ENCODE peak calls at places on chromosomes 16 and 17, in seven cellular contexts. X is amygdala, T is AG04450, J is activated T-cell treated with anti-CD3 and anti-CD28 coated beads for 48 hours, Q is gastrocnemius medialis, R is ELR, V is iris pigment epithelial cell. Z is an unnamed sample.

GRCh38 chr17:49515196-49515770 is 20.2 kb downstream of the NGFR start:
- DNase-seq in Q (peak; percentile 92), R (peak; percentile 83), T (peak; percentile 89), V (peak; percentile 95), X (peak; percentile 53), J (no peak), Z (peak; percentile 38)

GRCh38 chr17:77501751-77502625 is 361.2 kb downstream of the SEC14L1 start:
- DNase-seq in Q (peak; percentile 12), V (no peak), J (no peak), T (no peak), X (no peak), R (no peak), Z (no peak)

GRCh38 chr16:50290856-50291255 is 24.5 kb downstream of the ADCY7 start:
- DNase-seq in J (no peak), R (no peak), V (no peak), X (no peak), T (no peak), Q (no peak), Z (no peak)

GRCh38 chr17:1186923-1187771 is 7.4 kb upstream of the ABR start:
- DNase-seq in X (peak; percentile 58), J (peak; percentile 75), T (peak; percentile 79), Q (peak; percentile 76), V (peak; percentile 83), R (peak; percentile 86), Z (no peak)

GRCh38 chr16:14399397-14400284 is 230.4 kb downstream of the PARN start:
- DNase-seq in T (no peak), Q (peak; percentile 89), R (peak; percentile 56), X (no peak), V (peak; percentile 72), J (no peak), Z (no peak)

GRCh38 chr16:73771676-73772075 is 524.9 kb upstream of the PSMD7 start:
- DNase-seq in J (no peak), R (no peak), V (no peak), T (no peak), Q (no peak), X (no peak), Z (no peak)

GRCh38 chr16:24452724-24453123 is 86.6 kb upstream of the RBBP6 start:
- DNase-seq in Q (no peak), X (no peak), T (no peak), J (no peak), R (no peak), V (no peak), Z (no peak)

GRCh38 chr17:78947235-78948153 is 22.3 kb upstream of the TIMP2 start:
- DNase-seq in T (no peak), R (no peak), Q (no peak), J (no peak), V (no peak), X (no peak), Z (no peak)

GRCh38 chr17:1484586-1485310 is 7.7 kb downstream of the MYO1C start:
- DNase-seq in Q (peak; percentile 56), X (no peak), R (peak; percentile 61), J (no peak), T (no peak), V (peak; percentile 54), Z (no peak)

GRCh38 chr17:50318551-50319310 is 27.2 kb upstream of the XYLT2 start:
- DNase-seq in Q (no peak), T (no peak), V (no peak), R (no peak), J (no peak), X (no peak), Z (no peak)

GRCh38 chr16:11407047-11407982 is 62.1 kb downstream of the RMI2 start:
- DNase-seq in X (no peak), T (peak; percentile 39), R (peak; percentile 71), J (peak; percentile 51), V (peak; percentile 77), Q (peak; percentile 49), Z (peak; percentile 65)

GRCh38 chr17:81020767-81021497 is 14.0 kb upstream of the BAIAP2 start:
- DNase-seq in T (no peak), Q (peak; percentile 61), V (no peak), X (no peak), R (no peak), J (no peak), Z (no peak)

GRCh38 chr17:75758131-75758905 is 6.7 kb downstream of the GALK1 start:
- DNase-seq in R (peak; percentile 49), V (peak; percentile 24), Q (no peak), X (no peak), T (no peak), J (no peak), Z (no peak)

GRCh38 chr16:27761816-27762215 is 211.9 kb downstream of the KATNIP start:
- DNase-seq in T (no peak), R (no peak), X (no peak), V (peak; percentile 29), Q (no peak), J (no peak), Z (no peak)

GRCh38 chr17:9696279-9697044 is 51.1 kb downstream of the USP43 start:
- DNase-seq in X (no peak), J (no peak), V (no peak), R (no peak), T (no peak), Q (no peak), Z (no peak)

GRCh38 chr17:6660101-6660500 is 8.5 kb downstream of the C17orf100 start:
- DNase-seq in Q (no peak), R (no peak), X (no peak), J (no peak), T (no peak), V (no peak), Z (no peak)

GRCh38 chr17:17710728-17711541 is 29.7 kb downstream of the RAI1 start:
- DNase-seq in X (no peak), T (peak; percentile 79), Q (no peak), R (peak; percentile 95), V (peak; percentile 93), J (no peak), Z (no peak)

GRCh38 chr17:55344514-55344997 is 77.1 kb downstream of the MMD start:
- DNase-seq in Q (no peak), X (no peak), J (no peak), T (no peak), R (no peak), V (no peak), Z (no peak)

Z was measured in omental fat pad.